ENCODE peak calls at places on chromosomes 4 and X, in eight cellular contexts. One of them, this sample, is unnamed. For H3K36me3 and H3K4me1, the result is how much of the 10 kb centered on the place peaks cover.

GRCh38 chr4:112523764-112524505 is 8.0 kb upstream of the NEUROG2 start:
- DNase-seq in mucosa of descending colon: peak
- DNase-seq in esophagus squamous epithelium: no peak
- DNase-seq in CD8-positive, alpha-beta memory T cell: peak
- DNase-seq in A673: peak
- DNase-seq in mesendoderm: peak
- DNase-seq in tibial artery: no peak
- DNase-seq in heart left ventricle: peak
- DNase-seq in this sample: peak

GRCh38 chr4:11774346-11774745 is 345.7 kb upstream of the HS3ST1 start:
- DNase-seq in heart left ventricle: no peak
- DNase-seq in mucosa of descending colon: no peak
- DNase-seq in CD8-positive, alpha-beta memory T cell: no peak
- DNase-seq in esophagus squamous epithelium: no peak
- DNase-seq in mesendoderm: no peak
- DNase-seq in A673: no peak
- DNase-seq in tibial artery: no peak
- DNase-seq in this sample: no peak

GRCh38 chr4:89528525-89529133 is 221.0 kb upstream of the GPRIN3 start:
- DNase-seq in heart left ventricle: no peak
- DNase-seq in CD8-positive, alpha-beta memory T cell: peak
- DNase-seq in esophagus squamous epithelium: no peak
- DNase-seq in A673: no peak
- DNase-seq in mucosa of descending colon: no peak
- DNase-seq in mesendoderm: no peak
- DNase-seq in tibial artery: no peak
- DNase-seq in this sample: no peak

GRCh38 chr4:80090101-80090500 is 17.1 kb upstream of the ANTXR2 start:
- DNase-seq in CD8-positive, alpha-beta memory T cell: no peak
- DNase-seq in esophagus squamous epithelium: no peak
- DNase-seq in mesendoderm: no peak
- DNase-seq in mucosa of descending colon: no peak
- DNase-seq in tibial artery: no peak
- DNase-seq in A673: no peak
- DNase-seq in heart left ventricle: no peak
- DNase-seq in this sample: no peak

GRCh38 chrX:43836435-43837184 is 45.6 kb downstream of the MAOB start:
- DNase-seq in A673: peak
- DNase-seq in esophagus squamous epithelium: no peak
- DNase-seq in heart left ventricle: no peak
- DNase-seq in CD8-positive, alpha-beta memory T cell: peak
- DNase-seq in mesendoderm: peak
- DNase-seq in tibial artery: no peak
- DNase-seq in mucosa of descending colon: no peak
- DNase-seq in this sample: no peak

GRCh38 chr4:149700272-149700671 is 115.4 kb downstream of the IQCM start:
- DNase-seq in mucosa of descending colon: no peak
- DNase-seq in heart left ventricle: no peak
- DNase-seq in A673: no peak
- DNase-seq in esophagus squamous epithelium: no peak
- DNase-seq in tibial artery: no peak
- DNase-seq in CD8-positive, alpha-beta memory T cell: no peak
- DNase-seq in mesendoderm: no peak
- DNase-seq in this sample: no peak

GRCh38 chrX:135985123-135985973 is at the start of gene SLC9A6:
- DNase-seq in mesendoderm: peak
- DNase-seq in esophagus squamous epithelium: no peak
- DNase-seq in tibial artery: peak
- DNase-seq in heart left ventricle: peak
- DNase-seq in CD8-positive, alpha-beta memory T cell: peak
- DNase-seq in mucosa of descending colon: peak
- DNase-seq in A673: peak
- DNase-seq in this sample: peak

GRCh38 chr4:112296949-112297483 is at the start of gene ALPK1:
- DNase-seq in esophagus squamous epithelium: no peak
- DNase-seq in mucosa of descending colon: no peak
- DNase-seq in mesendoderm: no peak
- DNase-seq in A673: peak
- DNase-seq in CD8-positive, alpha-beta memory T cell: no peak
- DNase-seq in heart left ventricle: no peak
- DNase-seq in tibial artery: no peak
- DNase-seq in this sample: no peak

GRCh38 chr4:71545168-71545567 is 206.3 kb downstream of the SLC4A4 start:
- DNase-seq in mucosa of descending colon: no peak
- DNase-seq in CD8-positive, alpha-beta memory T cell: no peak
- DNase-seq in mesendoderm: no peak
- DNase-seq in esophagus squamous epithelium: no peak
- DNase-seq in heart left ventricle: no peak
- DNase-seq in tibial artery: no peak
- DNase-seq in A673: no peak
- DNase-seq in this sample: no peak

GRCh38 chr4:168265327-168265726 is 53.2 kb downstream of the DDX60 start:
- DNase-seq in tibial artery: no peak
- DNase-seq in heart left ventricle: no peak
- DNase-seq in mucosa of descending colon: no peak
- DNase-seq in esophagus squamous epithelium: no peak
- DNase-seq in A673: no peak
- DNase-seq in mesendoderm: no peak
- DNase-seq in CD8-positive, alpha-beta memory T cell: no peak
- DNase-seq in this sample: no peak
- H3K36me3 ChIP-seq in tibial artery: under half
- H3K36me3 ChIP-seq in heart left ventricle: half or more
- H3K36me3 ChIP-seq in mucosa of descending colon: under half
- H3K36me3 ChIP-seq in esophagus squamous epithelium: half or more
- H3K36me3 ChIP-seq in A673: under half
- H3K36me3 ChIP-seq in mesendoderm: under half
- H3K36me3 ChIP-seq in CD8-positive, alpha-beta memory T cell: under half
- H3K36me3 ChIP-seq in this sample: under half

GRCh38 chr4:158814636-158815035 is 45.8 kb downstream of the FNIP2 start:
- DNase-seq in A673: no peak
- DNase-seq in heart left ventricle: no peak
- DNase-seq in tibial artery: no peak
- DNase-seq in mesendoderm: no peak
- DNase-seq in esophagus squamous epithelium: no peak
- DNase-seq in mucosa of descending colon: no peak
- DNase-seq in CD8-positive, alpha-beta memory T cell: no peak
- DNase-seq in this sample: no peak
- H3K4me1 ChIP-seq in A673: under half
- H3K4me1 ChIP-seq in heart left ventricle: under half
- H3K4me1 ChIP-seq in tibial artery: half or more
- H3K4me1 ChIP-seq in mesendoderm: under half
- H3K4me1 ChIP-seq in esophagus squamous epithelium: under half
- H3K4me1 ChIP-seq in mucosa of descending colon: half or more
- H3K4me1 ChIP-seq in CD8-positive, alpha-beta memory T cell: under half
- H3K4me1 ChIP-seq in this sample: under half

GRCh38 chr4:4271912-4272311 is 18.0 kb downstream of the LYAR start:
- DNase-seq in esophagus squamous epithelium: no peak
- DNase-seq in A673: no peak
- DNase-seq in tibial artery: no peak
- DNase-seq in heart left ventricle: no peak
- DNase-seq in mesendoderm: peak
- DNase-seq in mucosa of descending colon: no peak
- DNase-seq in CD8-positive, alpha-beta memory T cell: no peak
- DNase-seq in this sample: no peak
- H3K36me3 ChIP-seq in esophagus squamous epithelium: half or more
- H3K36me3 ChIP-seq in A673: half or more
- H3K36me3 ChIP-seq in tibial artery: under half
- H3K36me3 ChIP-seq in heart left ventricle: half or more
- H3K36me3 ChIP-seq in mesendoderm: under half
- H3K36me3 ChIP-seq in mucosa of descending colon: under half
- H3K36me3 ChIP-seq in CD8-positive, alpha-beta memory T cell: under half
- H3K36me3 ChIP-seq in this sample: under half

DNA sequence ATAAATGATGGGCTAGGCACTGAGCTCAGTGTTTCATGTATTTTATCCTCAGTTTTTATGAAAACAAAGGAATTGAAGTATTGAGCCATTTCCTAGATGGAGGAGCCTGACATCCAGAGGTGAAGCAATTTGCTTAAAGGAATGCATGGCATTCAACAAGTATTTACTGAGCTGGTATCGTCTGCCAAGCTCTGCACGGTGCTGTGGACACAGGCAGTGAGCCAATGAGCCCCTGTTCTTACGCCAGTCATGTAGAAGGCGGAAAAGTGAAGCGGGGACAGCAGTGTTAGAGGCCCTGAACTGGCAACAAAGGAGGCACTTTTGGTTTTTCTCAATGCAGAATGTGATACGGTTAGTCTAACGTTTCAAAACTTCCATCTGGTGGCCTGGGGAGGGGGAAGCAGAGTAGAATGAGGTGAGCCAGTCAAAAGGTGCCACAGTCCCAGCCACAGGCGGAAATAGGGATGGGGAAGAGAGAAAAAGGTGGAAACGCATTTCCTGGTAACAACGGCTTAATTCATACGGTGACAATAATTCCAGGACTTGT is 134.1 kb downstream of the AFAP1 start:
- DNase-seq in esophagus squamous epithelium: no peak
- DNase-seq in mucosa of descending colon: no peak
- DNase-seq in heart left ventricle: peak
- DNase-seq in A673: peak
- DNase-seq in mesendoderm: peak
- DNase-seq in tibial artery: peak
- DNase-seq in CD8-positive, alpha-beta memory T cell: no peak
- DNase-seq in this sample: peak
- H3K4me1 ChIP-seq in esophagus squamous epithelium: under half
- H3K4me1 ChIP-seq in mucosa of descending colon: under half
- H3K4me1 ChIP-seq in heart left ventricle: under half
- H3K4me1 ChIP-seq in A673: under half
- H3K4me1 ChIP-seq in mesendoderm: under half
- H3K4me1 ChIP-seq in tibial artery: half or more
- H3K4me1 ChIP-seq in CD8-positive, alpha-beta memory T cell: under half
- H3K4me1 ChIP-seq in this sample: under half

DNA sequence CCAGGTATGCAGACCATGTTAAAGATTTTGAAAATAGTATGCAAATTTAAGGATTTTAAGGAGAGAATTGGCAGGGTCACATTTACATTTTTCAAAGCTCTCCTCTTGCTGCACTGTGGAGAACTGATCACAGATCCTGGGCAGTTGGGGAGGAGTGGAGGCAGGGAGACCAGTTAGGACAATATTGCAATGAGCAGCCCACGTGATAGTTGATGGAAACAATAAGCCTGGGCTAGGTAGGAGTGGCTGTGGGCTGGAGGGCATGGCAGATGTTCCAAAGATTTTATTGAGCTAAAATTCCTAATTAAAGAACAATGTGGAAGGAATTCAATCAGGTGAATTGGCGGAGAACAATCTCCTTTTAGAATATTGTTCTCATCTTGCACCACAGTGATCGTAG is 50.6 kb downstream of the ENPEP start:
- DNase-seq in A673: no peak
- DNase-seq in heart left ventricle: no peak
- DNase-seq in CD8-positive, alpha-beta memory T cell: no peak
- DNase-seq in tibial artery: no peak
- DNase-seq in mesendoderm: no peak
- DNase-seq in mucosa of descending colon: no peak
- DNase-seq in esophagus squamous epithelium: no peak
- DNase-seq in this sample: no peak
- H3K36me3 ChIP-seq in A673: under half
- H3K36me3 ChIP-seq in heart left ventricle: under half
- H3K36me3 ChIP-seq in CD8-positive, alpha-beta memory T cell: under half
- H3K36me3 ChIP-seq in tibial artery: under half
- H3K36me3 ChIP-seq in mesendoderm: under half
- H3K36me3 ChIP-seq in mucosa of descending colon: under half
- H3K36me3 ChIP-seq in esophagus squamous epithelium: under half
- H3K36me3 ChIP-seq in this sample: under half

GRCh38 chr4:6935961-6936360 is 26.3 kb downstream of the TBC1D14 start:
- DNase-seq in mucosa of descending colon: no peak
- DNase-seq in esophagus squamous epithelium: no peak
- DNase-seq in heart left ventricle: no peak
- DNase-seq in tibial artery: no peak
- DNase-seq in A673: no peak
- DNase-seq in CD8-positive, alpha-beta memory T cell: no peak
- DNase-seq in mesendoderm: no peak
- DNase-seq in this sample: no peak
- H3K4me1 ChIP-seq in mucosa of descending colon: under half
- H3K4me1 ChIP-seq in esophagus squamous epithelium: under half
- H3K4me1 ChIP-seq in heart left ventricle: under half
- H3K4me1 ChIP-seq in tibial artery: under half
- H3K4me1 ChIP-seq in A673: under half
- H3K4me1 ChIP-seq in CD8-positive, alpha-beta memory T cell: under half
- H3K4me1 ChIP-seq in mesendoderm: under half
- H3K4me1 ChIP-seq in this sample: under half

DNA sequence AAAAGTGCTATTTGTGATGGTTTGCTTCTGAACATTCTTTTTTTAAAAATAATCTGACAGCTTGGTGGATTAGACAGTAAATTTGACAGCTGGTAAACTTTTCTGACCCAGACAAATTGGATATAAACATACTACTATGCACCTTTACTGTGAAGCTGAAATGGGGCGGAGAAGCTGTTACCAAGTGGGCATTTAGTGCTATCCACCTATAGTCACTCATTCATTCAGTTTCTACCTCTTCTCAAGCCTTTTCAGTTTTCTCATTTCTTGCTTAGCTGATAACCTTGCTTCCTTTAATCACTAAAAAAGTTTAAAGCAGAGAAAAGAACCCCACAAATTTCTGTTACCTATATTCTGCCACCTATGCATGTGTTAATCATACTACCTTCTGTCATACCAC is 5.2 kb downstream of the RPS3A start:
- DNase-seq in esophagus squamous epithelium: no peak
- DNase-seq in CD8-positive, alpha-beta memory T cell: no peak
- DNase-seq in A673: no peak
- DNase-seq in heart left ventricle: no peak
- DNase-seq in tibial artery: no peak
- DNase-seq in mesendoderm: no peak
- DNase-seq in mucosa of descending colon: no peak
- DNase-seq in this sample: no peak
- H3K36me3 ChIP-seq in esophagus squamous epithelium: half or more
- H3K36me3 ChIP-seq in CD8-positive, alpha-beta memory T cell: under half
- H3K36me3 ChIP-seq in A673: half or more
- H3K36me3 ChIP-seq in heart left ventricle: half or more
- H3K36me3 ChIP-seq in tibial artery: under half
- H3K36me3 ChIP-seq in mesendoderm: under half
- H3K36me3 ChIP-seq in mucosa of descending colon: under half
- H3K36me3 ChIP-seq in this sample: under half